ENCODE peak calls at places on chromosomes 6 and 20, in five cellular contexts. J, L, N, A and P are unnamed samples.

GRCh38 chr20:36132802-36133211 is 21.7 kb upstream of the EPB41L1 start:
- DNase-seq in J (no peak), L (no peak), N (no peak), A (no peak), P (no peak)

GRCh38 chr6:40419377-40419776 is 167.8 kb downstream of the LRFN2 start:
- DNase-seq in J (no peak), L (no peak), N (peak; percentile 9), A (no peak), P (no peak)

GRCh38 chr6:22838346-22838745 is 269.0 kb downstream of the HDGFL1 start:
- DNase-seq in J (peak; percentile 10), L (no peak), N (peak; percentile 15), A (no peak), P (no peak)

GRCh38 chr6:132354517-132355167 is 46.6 kb downstream of the MOXD1 start:
- DNase-seq in J (no peak), L (no peak), N (peak; percentile 29), A (no peak), P (no peak)

GRCh38 chr6:106163446-106163965 is 77.4 kb downstream of the PRDM1 start:
- DNase-seq in J (peak; percentile 76), L (no peak), N (no peak), A (no peak), P (no peak)

GRCh38 chr6:12013368-12013617 is 1.2 kb downstream of the HIVEP1 start:
- DNase-seq in J (no peak), L (no peak), N (no peak), A (no peak), P (no peak)

GRCh38 chr6:130922922-130923321 is 95.7 kb downstream of the SMLR1 start:
- DNase-seq in J (no peak), L (no peak), N (no peak), A (no peak), P (no peak)

GRCh38 chr6:100506651-100507050 is 41.9 kb upstream of the SIM1 start:
- DNase-seq in J (peak; percentile 64), L (no peak), N (no peak), A (no peak), P (no peak)

GRCh38 chr20:23050847-23051627 is 1.6 kb upstream of the THBD start:
- DNase-seq in J (peak; percentile 52), L (peak; percentile 86), N (peak; percentile 77), A (peak; percentile 74), P (no peak)

GRCh38 chr6:112298816-112299281 is 44.5 kb upstream of the LAMA4 start:
- DNase-seq in J (peak; percentile 94), L (no peak), N (peak; percentile 43), A (no peak), P (no peak)

GRCh38 chr6:146361367-146361924 is 182.2 kb upstream of the RAB32 start:
- DNase-seq in J (no peak), L (peak; percentile 47), N (no peak), A (no peak), P (no peak)

GRCh38 chr6:46626228-46626909 is 26.2 kb downstream of the CYP39A1 start:
- DNase-seq in J (peak; percentile 21), L (peak; percentile 6), N (peak; percentile 16), A (no peak), P (no peak)

GRCh38 chr6:2843138-2843740 is 1.6 kb upstream of the SERPINB1 start:
- DNase-seq in J (no peak), L (no peak), N (no peak), A (no peak), P (no peak)

GRCh38 chr6:134813146-134813545 is 136.8 kb downstream of the ALDH8A1 start:
- DNase-seq in J (peak; percentile 67), L (no peak), N (no peak), A (no peak), P (no peak)

GRCh38 chr6:40710626-40711354 is 123.6 kb upstream of the LRFN2 start:
- DNase-seq in J (no peak), L (peak; percentile 25), N (no peak), A (no peak), P (no peak)

GRCh38 chr20:46253391-46253790 is 54.9 kb downstream of the CDH22 start:
- DNase-seq in J (no peak), L (no peak), N (peak; percentile 46), A (no peak), P (no peak)

GRCh38 chr20:42192321-42192720 is 574.1 kb upstream of the CHD6 start:
- DNase-seq in J (no peak), L (no peak), N (no peak), A (no peak), P (no peak)

GRCh38 chr20:62486431-62486954 is 10.7 kb upstream of the GATA5 start:
- DNase-seq in J (no peak), L (peak; percentile 63), N (no peak), A (no peak), P (no peak)

GRCh38 chr20:25273541-25274358 is 25.9 kb downstream of the PYGB start:
- DNase-seq in J (no peak), L (no peak), N (no peak), A (no peak), P (no peak)

GRCh38 chr6:7261030-7261841 is 51.8 kb downstream of the SSR1 start:
- DNase-seq in J (peak; percentile 80), L (peak; percentile 75), N (peak; percentile 75), A (peak; percentile 78), P (peak; percentile 74)

GRCh38 chr6:140586426-140587061 is 1212.1 kb upstream of the CITED2 start:
- DNase-seq in J (no peak), L (no peak), N (no peak), A (no peak), P (no peak)

GRCh38 chr6:136550330-136551071 is at the start of gene MAP7:
- DNase-seq in J (peak; percentile 18), L (peak; percentile 55), N (peak; percentile 80), A (peak; percentile 72), P (peak; percentile 75)

GRCh38 chr6:170033666-170034065 is 257.2 kb downstream of the DLL1 start:
- DNase-seq in J (no peak), L (no peak), N (no peak), A (no peak), P (no peak)

GRCh38 chr6:72704979-72705378 is 83.1 kb downstream of the KCNQ5 start:
- DNase-seq in J (no peak), L (no peak), N (peak; percentile 6), A (no peak), P (no peak)

GRCh38 chr6:35295521-35296315 is 1.9 kb upstream of the DEF6 start:
- DNase-seq in J (no peak), L (no peak), N (no peak), A (no peak), P (no peak)

GRCh38 chr20:45044084-45044573 is 56.8 kb downstream of the KCNS1 start:
- DNase-seq in J (peak; percentile 86), L (peak; percentile 64), N (peak; percentile 75), A (no peak), P (no peak)

GRCh38 chr20:57664476-57664875 is 44.2 kb upstream of the ZBP1 start:
- DNase-seq in J (no peak), L (no peak), N (no peak), A (peak; percentile 9), P (no peak)

GRCh38 chr6:81770395-81770794 is 17.9 kb upstream of the TENT5A start:
- DNase-seq in J (no peak), L (no peak), N (no peak), A (no peak), P (no peak)

GRCh38 chr6:81772741-81773140 is 20.3 kb upstream of the TENT5A start:
- DNase-seq in J (peak; percentile 62), L (no peak), N (no peak), A (no peak), P (no peak)

GRCh38 chr6:81774542-81774941 is 22.1 kb upstream of the TENT5A start:
- DNase-seq in J (no peak), L (no peak), N (peak; percentile 17), A (no peak), P (no peak)

GRCh38 chr6:81777586-81778268 is 25.2 kb upstream of the TENT5A start:
- DNase-seq in J (no peak), L (no peak), N (no peak), A (no peak), P (no peak)

DNA sequence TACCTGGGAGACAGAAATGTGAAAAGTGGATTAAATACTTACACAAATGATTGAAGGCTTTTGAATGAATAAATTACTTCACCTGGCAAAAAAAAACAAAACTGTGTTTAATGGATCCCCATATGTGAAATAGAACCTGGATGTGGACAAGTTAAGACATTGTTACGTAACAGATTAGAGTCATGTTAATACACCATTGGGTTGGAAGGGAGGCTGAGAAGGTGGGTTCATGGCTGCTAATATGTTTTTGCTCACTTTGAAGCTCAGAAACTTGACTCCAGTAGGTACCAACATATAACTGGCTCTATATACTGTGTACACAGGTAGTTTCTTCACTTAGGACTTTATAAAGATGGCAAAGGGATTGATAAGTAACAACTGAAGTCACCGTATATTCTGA is 21.4 kb upstream of the TENT5A start:
- DNase-seq in J (no peak), L (no peak), N (no peak), A (no peak), P (no peak)
- TF ChIP-seq POLR2A in J (no peak), L (no peak), N (no peak), A (no peak), P (no peak)

GRCh38 chr20:49279677-49280462 is 2.0 kb upstream of the ZNFX1 start:
- DNase-seq in J (no peak), L (peak; percentile 61), N (no peak), A (no peak), P (no peak)
- TF ChIP-seq POLR2A in J (no peak), L (peak; percentile 39), N (no peak), A (no peak), P (no peak)

DNA sequence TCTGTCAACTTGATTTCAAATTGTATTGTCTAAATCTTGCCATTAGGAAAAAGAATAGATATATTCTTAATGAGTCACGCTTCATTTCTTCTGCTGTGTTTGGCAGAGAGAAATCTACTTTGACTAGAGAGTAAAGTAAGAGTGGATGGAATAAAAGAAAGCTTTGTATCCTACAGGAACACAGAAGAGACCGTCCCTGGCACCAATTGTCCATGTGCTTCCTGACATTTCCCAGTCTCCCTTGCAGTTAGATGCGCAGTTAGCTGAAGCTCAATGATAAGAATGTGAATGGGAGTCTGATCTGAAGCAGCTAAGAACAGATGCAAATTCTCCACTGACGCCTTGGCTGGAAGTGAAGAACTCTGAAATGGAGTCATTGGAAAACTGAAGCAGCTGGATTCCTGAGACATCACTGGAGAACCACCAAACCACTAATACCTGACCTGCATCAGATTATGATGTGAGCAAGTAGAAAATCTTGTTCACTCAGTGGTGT is 528.2 kb upstream of the MARCKS start:
- DNase-seq in J (peak; percentile 92), L (no peak), N (no peak), A (no peak), P (no peak)
- TF ChIP-seq POLR2A in J (no peak), L (no peak), N (no peak), A (no peak), P (no peak)

DNA sequence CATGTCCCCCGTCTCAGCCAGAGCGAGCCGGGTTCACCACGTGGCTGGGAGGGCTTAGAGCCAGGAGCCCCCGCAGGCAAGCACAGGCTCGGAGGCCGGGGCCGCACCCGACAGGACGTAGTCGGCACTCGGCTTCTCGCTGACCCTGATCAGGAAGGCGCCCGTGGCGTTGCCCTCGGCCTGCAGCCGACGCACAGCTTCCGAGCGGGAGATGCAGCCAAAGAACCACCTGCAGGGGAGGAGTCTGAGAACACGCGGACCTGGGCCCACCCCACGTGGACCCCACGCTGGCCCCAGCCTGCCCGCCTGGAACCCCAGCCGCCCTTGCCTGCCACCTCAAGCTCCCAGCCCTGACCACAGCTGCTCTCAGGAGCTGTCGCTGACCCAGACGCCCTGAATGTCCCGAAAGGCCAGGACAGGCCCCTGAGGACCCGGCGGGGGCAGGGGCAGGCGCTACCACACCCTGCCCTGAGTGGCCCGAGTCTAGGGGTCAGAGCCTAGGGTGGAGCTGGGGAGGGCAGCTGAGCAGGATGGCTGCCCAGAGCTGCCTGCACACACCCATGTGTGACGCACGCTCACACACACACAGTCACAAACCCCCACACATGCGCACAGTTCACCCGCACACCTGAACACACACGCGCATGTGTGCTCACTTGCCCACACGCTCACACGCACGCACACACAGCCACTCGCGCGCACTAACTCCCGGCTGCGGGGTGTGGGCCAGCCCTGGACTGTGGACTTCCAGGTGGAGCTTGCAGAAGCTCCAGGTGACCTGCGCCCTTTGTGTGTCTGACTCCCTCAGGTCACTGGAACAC is 2.1 kb downstream of the PTK6 start:
- DNase-seq in J (no peak), L (peak; percentile 52), N (no peak), A (no peak), P (no peak)
- TF ChIP-seq POLR2A in J (no peak), L (no peak), N (no peak), A (no peak), P (no peak)